ENCODE peak calls at places on chromosome 18, in six cellular contexts. V is endodermal cell, S is fibroblast of lung, R is kidney, X is A549, C is MG63. O is an unnamed sample.

GRCh38 chr18:13918898-13919297 is 3.6 kb upstream of the MC2R start:
- DNase-seq in S (no peak), C (no peak), V (no peak), R (no peak), X (no peak), O (no peak)

GRCh38 chr18:67551146-67551545 is 34.6 kb upstream of the DSEL start:
- DNase-seq in V (no peak), R (no peak), X (no peak), C (no peak), S (no peak), O (no peak)

GRCh38 chr18:4510160-4510559 is 55.1 kb upstream of the DLGAP1 start:
- DNase-seq in C (no peak), X (no peak), V (no peak), R (no peak), S (no peak), O (no peak)

GRCh38 chr18:32373995-32374394 is 96.7 kb downstream of the GAREM1 start:
- DNase-seq in C (no peak), V (no peak), S (peak), X (no peak), R (no peak), O (no peak)

GRCh38 chr18:59628995-59629394 is 68.2 kb downstream of the CCBE1 start:
- DNase-seq in X (no peak), C (no peak), R (no peak), S (no peak), V (no peak), O (no peak)

GRCh38 chr18:11118051-11118450 is 31.3 kb downstream of the PIEZO2 start:
- DNase-seq in R (no peak), C (no peak), V (no peak), X (no peak), S (no peak), O (no peak)

GRCh38 chr18:72675394-72675793 is 131.3 kb upstream of the CBLN2 start:
- DNase-seq in S (no peak), C (peak), V (peak), R (no peak), X (no peak), O (no peak)

GRCh38 chr18:50737127-50737526 is 82.7 kb downstream of the MRO start:
- DNase-seq in S (no peak), V (no peak), X (no peak), C (no peak), R (no peak), O (no peak)

GRCh38 chr18:12769644-12770440 is 67.0 kb downstream of the PSMG2 start:
- DNase-seq in X (no peak), R (no peak), S (peak), C (no peak), V (no peak), O (no peak)

GRCh38 chr18:37334494-37335125 is 231.0 kb downstream of the CELF4 start:
- DNase-seq in R (no peak), X (no peak), S (peak), V (no peak), C (peak), O (peak)

GRCh38 chr18:55503167-55503820 is 84.7 kb downstream of the TCF4 start:
- DNase-seq in S (no peak), X (no peak), C (no peak), R (no peak), V (no peak), O (no peak)

GRCh38 chr18:3903341-3903740 is 453.4 kb downstream of the TGIF1 start:
- DNase-seq in X (no peak), S (peak), R (no peak), V (no peak), C (peak), O (peak)

GRCh38 chr18:53586923-53587322 is 637.5 kb downstream of the MBD2 start:
- DNase-seq in V (no peak), R (no peak), C (no peak), X (no peak), S (no peak), O (no peak)

GRCh38 chr18:43622024-43622423 is 344.7 kb upstream of the SYT4 start:
- DNase-seq in V (no peak), C (no peak), R (no peak), X (no peak), S (no peak), O (no peak)
- H3K4me3 ChIP-seq in V (no peak), C (no peak), R (no peak), X (no peak), S (no peak), O (no peak)

GRCh38 chr18:48135436-48135966 is 205.0 kb upstream of the SMAD2 start:
- DNase-seq in C (no peak), X (no peak), R (no peak), S (no peak), V (no peak), O (no peak)
- H3K4me3 ChIP-seq in C (no peak), X (peak), R (peak), S (no peak), V (peak), O (no peak)

DNA sequence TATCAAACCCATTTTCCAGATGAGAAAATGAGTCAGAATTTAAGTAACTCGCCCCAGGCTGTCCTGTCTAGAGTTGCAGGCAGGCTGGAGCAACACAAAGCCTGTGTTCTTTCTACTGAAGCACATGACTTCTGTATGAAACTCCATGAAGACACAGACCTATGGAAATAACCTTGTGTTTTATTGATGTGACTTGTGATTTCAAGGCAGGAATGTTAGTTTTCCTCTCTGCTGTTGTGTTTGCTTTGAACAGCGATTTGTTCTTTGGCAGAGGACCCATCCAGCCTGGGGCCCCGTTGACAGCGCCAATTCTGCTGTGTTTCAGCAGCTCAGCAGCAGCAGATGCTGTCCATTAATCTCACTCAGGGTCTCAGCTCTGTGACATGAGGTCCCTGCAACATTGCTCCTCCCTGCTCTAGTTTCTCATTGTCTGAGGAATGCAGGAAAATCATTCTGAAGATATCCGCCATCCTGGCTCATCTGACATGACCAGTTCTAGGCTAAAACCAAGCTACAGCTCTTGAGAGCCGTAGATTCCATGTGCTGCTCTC is 344.3 kb upstream of the RAB12 start:
- DNase-seq in C (no peak), V (no peak), S (peak), R (no peak), X (no peak), O (no peak)
- H3K4me3 ChIP-seq in C (no peak), V (no peak), S (no peak), R (no peak), X (no peak), O (no peak)

GRCh38 chr18:63157293-63158011 is 162.1 kb downstream of the BCL2 start:
- DNase-seq in V (no peak), R (no peak), X (no peak), C (no peak), S (no peak), O (no peak)
- H3K4me3 ChIP-seq in V (no peak), R (no peak), X (no peak), C (no peak), S (no peak), O (no peak)

GRCh38 chr18:58299936-58300335 is 255.9 kb downstream of the NEDD4L start:
- DNase-seq in C (no peak), V (no peak), X (no peak), S (no peak), R (no peak), O (no peak)

GRCh38 chr18:58300867-58301266 is 256.8 kb downstream of the NEDD4L start:
- DNase-seq in S (no peak), V (no peak), X (no peak), R (no peak), C (no peak), O (no peak)

GRCh38 chr18:58302811-58303210 is 258.8 kb downstream of the NEDD4L start:
- DNase-seq in V (no peak), S (no peak), R (no peak), X (no peak), C (no peak), O (no peak)

GRCh38 chr18:58305792-58306191 is 261.8 kb downstream of the NEDD4L start:
- DNase-seq in X (no peak), V (no peak), R (no peak), S (no peak), C (no peak), O (no peak)

DNA sequence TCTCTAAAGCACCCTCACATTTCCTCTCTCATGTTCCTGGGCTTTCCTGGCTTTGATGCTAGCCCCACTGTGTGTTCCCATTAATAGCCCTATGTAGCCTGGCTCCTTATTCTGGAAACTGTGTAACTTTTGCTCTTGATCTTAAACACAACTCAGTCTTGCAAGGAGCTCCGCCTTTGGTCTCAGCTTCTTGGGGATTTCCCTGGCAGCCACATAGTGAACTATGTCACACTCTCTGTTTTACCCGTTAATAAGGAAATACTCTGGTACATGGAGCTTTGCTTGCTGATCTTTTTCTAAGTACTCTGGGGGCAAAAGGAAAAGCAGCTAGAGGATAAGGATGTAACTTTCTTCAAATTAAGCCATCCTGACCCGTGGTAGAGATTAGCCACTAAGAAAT is 259.3 kb downstream of the NEDD4L start:
- DNase-seq in R (no peak), C (no peak), X (no peak), S (no peak), V (no peak), O (no peak)
- H3K4me3 ChIP-seq in R (no peak), C (no peak), X (no peak), S (no peak), V (no peak), O (no peak)

O was measured in HFF-Myc.